ENCODE peak calls at places on chromosomes 2 and 18, in seven cellular contexts. G, E, I, S, L, J and R are unnamed samples.

GRCh38 chr2:69214898-69215297 is 172.1 kb downstream of the GFPT1 start:
- DNase-seq in G (no peak), E (no peak), I (no peak), S (no peak), L (no peak), J (peak), R (no peak)

GRCh38 chr2:218000137-218000536 is 2.7 kb downstream of the TNS1 start:
- DNase-seq in G (no peak), E (peak), I (peak), S (no peak), L (no peak), J (peak), R (no peak)

GRCh38 chr18:2857491-2858063 is 10.8 kb downstream of the EMILIN2 start:
- DNase-seq in G (no peak), E (no peak), I (peak), S (no peak), L (no peak), J (peak), R (no peak)

GRCh38 chr2:39787123-39787522 is 8.1 kb upstream of the THUMPD2 start:
- DNase-seq in G (no peak), E (no peak), I (no peak), S (no peak), L (no peak), J (no peak), R (no peak)

GRCh38 chr2:217802261-217802660 is 200.5 kb downstream of the TNS1 start:
- DNase-seq in G (no peak), E (no peak), I (peak), S (no peak), L (no peak), J (no peak), R (no peak)

GRCh38 chr2:100862081-100862480 is 42.1 kb downstream of the NPAS2 start:
- DNase-seq in G (no peak), E (no peak), I (no peak), S (no peak), L (no peak), J (no peak), R (no peak)

GRCh38 chr2:238139141-238139840 is 823 bp downstream of the KLHL30 start:
- DNase-seq in G (peak), E (no peak), I (no peak), S (no peak), L (peak), J (no peak), R (no peak)

GRCh38 chr2:854460-854859 is 96.2 kb upstream of the SNTG2 start:
- DNase-seq in G (peak), E (no peak), I (no peak), S (no peak), L (no peak), J (peak), R (peak)

GRCh38 chr2:434625-435024 is 146.7 kb upstream of the ALKAL2 start:
- DNase-seq in G (no peak), E (no peak), I (no peak), S (no peak), L (no peak), J (no peak), R (no peak)

GRCh38 chr2:3313845-3314375 is 63.7 kb downstream of the EIPR1 start:
- DNase-seq in G (peak), E (no peak), I (no peak), S (no peak), L (no peak), J (no peak), R (no peak)

GRCh38 chr2:97766567-97766966 is 53.2 kb downstream of the ZAP70 start:
- DNase-seq in G (no peak), E (no peak), I (no peak), S (no peak), L (no peak), J (no peak), R (no peak)

GRCh38 chr2:228614741-228615140 is 433.3 kb upstream of the SPHKAP start:
- DNase-seq in G (no peak), E (no peak), I (no peak), S (no peak), L (no peak), J (no peak), R (no peak)

GRCh38 chr2:127061377-127062273 is 45.3 kb downstream of the BIN1 start:
- DNase-seq in G (no peak), E (no peak), I (no peak), S (no peak), L (no peak), J (no peak), R (no peak)

GRCh38 chr2:15471606-15472005 is 89.5 kb downstream of the NBAS start:
- DNase-seq in G (no peak), E (no peak), I (no peak), S (no peak), L (no peak), J (no peak), R (no peak)

GRCh38 chr2:140891614-140892212 is 1239.1 kb downstream of the LRP1B start:
- DNase-seq in G (no peak), E (no peak), I (no peak), S (no peak), L (no peak), J (no peak), R (no peak)

GRCh38 chr2:128425731-128426620 is 107.3 kb upstream of the HS6ST1 start:
- DNase-seq in G (no peak), E (no peak), I (peak), S (peak), L (no peak), J (no peak), R (no peak)

GRCh38 chr2:46537624-46538023 is 58.3 kb downstream of the TMEM247 start:
- DNase-seq in G (no peak), E (no peak), I (no peak), S (no peak), L (no peak), J (peak), R (no peak)

GRCh38 chr18:79733996-79734770 is 54.6 kb downstream of the CTDP1 start:
- DNase-seq in G (no peak), E (no peak), I (no peak), S (no peak), L (no peak), J (peak), R (no peak)

GRCh38 chr2:134244587-134244986 is 9.3 kb upstream of the MGAT5 start:
- DNase-seq in G (no peak), E (no peak), I (no peak), S (no peak), L (no peak), J (no peak), R (no peak)

GRCh38 chr2:241546771-241547498 is 11.6 kb upstream of the BOK start:
- DNase-seq in G (peak), E (peak), I (peak), S (no peak), L (no peak), J (peak), R (no peak)

GRCh38 chr2:228728961-228729360 is 542.1 kb downstream of the PID1 start:
- DNase-seq in G (no peak), E (no peak), I (no peak), S (no peak), L (no peak), J (no peak), R (no peak)

GRCh38 chr2:38945372-38945771 is 55.7 kb downstream of the ARHGEF33 start:
- DNase-seq in G (no peak), E (no peak), I (no peak), S (no peak), L (no peak), J (no peak), R (no peak)

GRCh38 chr2:185475868-185476267 is 262.7 kb upstream of the FSIP2 start:
- DNase-seq in G (no peak), E (no peak), I (no peak), S (no peak), L (no peak), J (no peak), R (no peak)

GRCh38 chr2:101512993-101513392 is 38.1 kb upstream of the RFX8 start:
- DNase-seq in G (no peak), E (no peak), I (no peak), S (no peak), L (no peak), J (no peak), R (no peak)

GRCh38 chr18:32438173-32438572 is 32.5 kb downstream of the GAREM1 start:
- DNase-seq in G (peak), E (no peak), I (peak), S (no peak), L (no peak), J (no peak), R (no peak)

GRCh38 chr18:32439241-32439640 is 31.4 kb downstream of the GAREM1 start:
- DNase-seq in G (no peak), E (no peak), I (no peak), S (no peak), L (no peak), J (no peak), R (no peak)

GRCh38 chr18:32440478-32440877 is 30.2 kb downstream of the GAREM1 start:
- DNase-seq in G (no peak), E (no peak), I (no peak), S (no peak), L (no peak), J (no peak), R (no peak)

GRCh38 chr18:32441536-32441935 is 29.1 kb downstream of the GAREM1 start:
- DNase-seq in G (no peak), E (no peak), I (no peak), S (no peak), L (no peak), J (peak), R (no peak)

GRCh38 chr18:32439802-32440201 is 30.9 kb downstream of the GAREM1 start:
- DNase-seq in G (no peak), E (no peak), I (no peak), S (no peak), L (no peak), J (no peak), R (no peak)
- TF ChIP-seq CTCF in G (no peak), E (peak), I (no peak), S (no peak), L (no peak), J (peak), R (peak)

DNA sequence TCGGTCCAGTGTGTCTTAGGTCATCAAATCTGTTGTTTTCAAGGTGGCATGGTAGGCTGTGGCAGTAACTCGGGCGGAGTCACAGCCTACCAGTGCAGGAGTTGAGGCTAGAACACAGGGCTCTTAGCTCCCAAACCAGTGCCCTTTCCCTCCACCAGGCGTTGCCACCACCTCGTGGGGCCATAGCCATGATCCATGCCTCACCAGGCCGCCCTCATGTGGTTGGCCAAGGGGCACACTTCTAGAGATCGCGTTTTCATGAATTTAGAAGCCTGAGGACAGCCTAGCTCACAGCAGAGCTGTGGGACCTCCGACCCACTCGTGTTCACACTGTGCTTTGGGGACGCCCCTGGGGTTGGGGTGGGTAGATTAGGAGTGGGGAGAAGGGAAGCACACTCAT is 10.6 kb downstream of the SEC11C start:
- DNase-seq in G (no peak), E (no peak), I (no peak), S (no peak), L (no peak), J (no peak), R (no peak)
- TF ChIP-seq CTCF in G (no peak), E (no peak), I (no peak), S (no peak), L (no peak), J (no peak), R (no peak)

GRCh38 chr2:222319576-222320440 is 21.0 kb upstream of the PAX3 start:
- DNase-seq in G (peak), E (no peak), I (no peak), S (no peak), L (no peak), J (no peak), R (no peak)

GRCh38 chr2:222320441-222321395 is 21.9 kb upstream of the PAX3 start:
- DNase-seq in G (peak), E (no peak), I (no peak), S (no peak), L (no peak), J (no peak), R (no peak)

GRCh38 chr2:222322241-222322640 is 23.4 kb upstream of the PAX3 start:
- DNase-seq in G (no peak), E (no peak), I (no peak), S (no peak), L (no peak), J (no peak), R (no peak)

GRCh38 chr2:222318026-222318711 is 19.4 kb upstream of the PAX3 start:
- DNase-seq in G (peak), E (peak), I (peak), S (no peak), L (no peak), J (peak), R (peak)

GRCh38 chr2:222318712-222319575 is 20.1 kb upstream of the PAX3 start:
- DNase-seq in G (peak), E (no peak), I (no peak), S (no peak), L (no peak), J (no peak), R (no peak)
- TF ChIP-seq CTCF in G (peak), E (no peak), I (peak), S (no peak), L (no peak), J (no peak), R (peak)

GRCh38 chr2:74128206-74128605 is 19.5 kb downstream of the BOLA3 start:
- DNase-seq in G (no peak), E (no peak), I (no peak), S (no peak), L (no peak), J (peak), R (no peak)
- TF ChIP-seq CTCF in G (peak), E (peak), I (no peak), S (no peak), L (no peak), J (peak), R (peak)

DNA sequence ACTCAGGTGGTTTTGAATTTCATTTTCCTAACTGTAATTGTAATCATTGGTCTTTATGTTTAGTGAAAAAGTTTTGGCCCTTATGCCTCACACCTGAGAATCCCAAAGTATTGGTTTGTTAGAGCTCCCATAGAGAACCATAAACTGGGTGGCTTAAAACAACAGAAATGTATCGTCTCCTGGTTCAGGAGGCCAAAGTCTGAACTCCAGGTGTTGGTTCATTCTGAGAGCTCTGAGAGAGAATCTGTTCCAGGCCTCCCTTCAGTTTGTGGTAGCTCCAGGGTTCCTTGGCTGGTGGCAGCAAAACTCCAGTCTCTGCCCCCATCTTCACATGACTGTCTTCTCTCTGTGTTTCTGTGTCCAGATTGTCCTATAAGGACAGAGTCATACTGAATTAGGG is 11.0 kb downstream of the IL37 start:
- DNase-seq in G (no peak), E (no peak), I (no peak), S (no peak), L (no peak), J (no peak), R (no peak)
- TF ChIP-seq CTCF in G (no peak), E (no peak), I (no peak), S (no peak), L (no peak), J (no peak), R (no peak)

GRCh38 chr2:44615950-44616518 is 254.3 kb downstream of the CAMKMT start:
- DNase-seq in G (peak), E (no peak), I (no peak), S (no peak), L (no peak), J (no peak), R (no peak)
- TF ChIP-seq CTCF in G (no peak), E (no peak), I (no peak), S (no peak), L (no peak), J (no peak), R (no peak)

DNA sequence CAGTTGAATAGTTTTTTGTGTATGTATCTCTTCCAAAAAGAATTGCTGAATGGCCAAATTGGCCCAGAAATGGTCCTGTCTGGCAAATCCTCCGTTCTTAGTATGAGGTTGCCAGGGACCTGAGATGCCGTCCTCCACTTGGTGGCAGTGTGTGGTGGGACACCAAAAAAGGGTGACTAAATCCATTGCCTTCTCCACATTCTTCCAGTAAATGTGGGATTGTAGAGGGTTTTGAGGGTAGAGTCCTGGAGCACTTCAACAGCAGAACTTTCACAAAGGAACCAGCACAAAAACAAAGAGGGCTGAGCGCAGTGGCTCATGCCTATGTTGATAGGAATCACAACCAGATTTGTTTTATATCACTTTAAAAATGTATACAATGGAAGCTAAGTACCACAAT is 199.9 kb downstream of the BCL2 start:
- DNase-seq in G (no peak), E (no peak), I (peak), S (no peak), L (no peak), J (peak), R (no peak)
- TF ChIP-seq CTCF in G (peak), E (peak), I (peak), S (no peak), L (no peak), J (peak), R (peak)

DNA sequence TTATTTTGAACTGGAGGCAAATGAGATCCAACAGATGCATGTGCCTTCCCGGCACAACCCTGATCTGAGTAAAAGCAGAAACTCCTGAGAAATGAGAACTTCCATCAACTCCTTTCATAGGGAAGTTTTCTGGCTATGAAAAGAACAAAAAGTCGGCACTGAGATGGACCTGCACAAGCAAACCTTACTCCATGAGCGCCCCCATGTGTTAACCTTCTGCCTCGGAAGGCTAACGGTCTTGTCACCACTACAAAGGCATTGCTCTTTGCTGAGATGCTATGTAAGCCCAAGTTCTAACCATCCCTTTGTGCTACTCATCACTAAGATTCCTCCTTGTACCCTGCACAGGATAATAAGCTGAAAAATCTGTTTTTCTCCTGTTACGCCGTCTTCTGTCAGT is 57.3 kb upstream of the SULT1C3 start:
- DNase-seq in G (peak), E (no peak), I (no peak), S (no peak), L (no peak), J (peak), R (no peak)
- TF ChIP-seq CTCF in G (peak), E (peak), I (no peak), S (no peak), L (no peak), J (peak), R (peak)